ENCODE peak calls at places on chromosomes 11 and 22, in seven cellular contexts. D is SK-N-SH, H is HL-60, J is HepG2, F is sigmoid colon, T is spleen, O is HCT116. V is an unnamed sample.
A peak's percentile ranks its signal among the peaks of the same experiment; 100 is the strongest.

GRCh38 chr22:43007519-43008102 is 7.3 kb downstream of the PACSIN2 start:
- DNase-seq in D (no peak), H (peak; percentile 14), J (peak; percentile 65), F (no peak), T (no peak), O (no peak), V (peak; percentile 86)

GRCh38 chr11:82703796-82704195 is 29.9 kb downstream of the FAM181B start:
- DNase-seq in D (no peak), H (no peak), J (no peak), F (no peak), T (no peak), O (no peak), V (no peak)

GRCh38 chr11:7696424-7696823 is 9.9 kb downstream of the OVCH2 start:
- DNase-seq in D (no peak), H (no peak), J (no peak), F (no peak), T (no peak), O (no peak), V (no peak)

GRCh38 chr11:94868468-94868867 is 100.3 kb downstream of the AMOTL1 start:
- DNase-seq in D (no peak), H (no peak), J (no peak), F (no peak), T (no peak), O (no peak), V (no peak)

GRCh38 chr22:22216450-22216959 is 28.1 kb upstream of the VPREB1 start:
- DNase-seq in D (no peak), H (no peak), J (no peak), F (no peak), T (no peak), O (no peak), V (no peak)

GRCh38 chr22:37996079-37996478 is 11.7 kb upstream of the SOX10 start:
- DNase-seq in D (peak; percentile 51), H (no peak), J (no peak), F (no peak), T (peak; percentile 79), O (no peak), V (no peak)

GRCh38 chr11:12019867-12020416 is 11.5 kb upstream of the DKK3 start:
- DNase-seq in D (no peak), H (no peak), J (no peak), F (no peak), T (no peak), O (no peak), V (no peak)

GRCh38 chr11:111376453-111376871 is 2.6 kb downstream of the POU2AF1 start:
- DNase-seq in D (no peak), H (no peak), J (no peak), F (no peak), T (no peak), O (no peak), V (no peak)

GRCh38 chr22:39090426-39091064 is 6.5 kb upstream of the APOBEC3H start:
- DNase-seq in D (no peak), H (no peak), J (no peak), F (no peak), T (peak; percentile 94), O (no peak), V (peak; percentile 60)

GRCh38 chr11:2582958-2583604 is 116.7 kb downstream of the KCNQ1OT1 start:
- DNase-seq in D (no peak), H (no peak), J (no peak), F (peak; percentile 57), T (peak; percentile 74), O (no peak), V (peak; percentile 6)

GRCh38 chr11:58030653-58031052 is at the start of gene OR6Q1:
- DNase-seq in D (no peak), H (no peak), J (no peak), F (no peak), T (no peak), O (no peak), V (no peak)

GRCh38 chr22:37485714-37486223 is 415 bp downstream of the MFNG start:
- DNase-seq in D (no peak), H (peak; percentile 35), J (no peak), F (no peak), T (peak; percentile 84), O (no peak), V (no peak)

GRCh38 chr11:62922653-62923371 is 1.6 kb upstream of the CHRM1 start:
- DNase-seq in D (no peak), H (peak; percentile 6), J (no peak), F (no peak), T (no peak), O (no peak), V (no peak)

GRCh38 chr11:133619973-133620372 is 87.7 kb upstream of the OPCML start:
- DNase-seq in D (peak; percentile 29), H (no peak), J (peak; percentile 2), F (no peak), T (no peak), O (no peak), V (no peak)

GRCh38 chr11:132058211-132058772 is 687.9 kb downstream of the NTM start:
- DNase-seq in D (no peak), H (peak; percentile 46), J (no peak), F (no peak), T (no peak), O (no peak), V (peak; percentile 17)

GRCh38 chr11:1387961-1388762 is 1.6 kb upstream of the BRSK2 start:
- DNase-seq in D (no peak), H (no peak), J (peak; percentile 18), F (no peak), T (no peak), O (no peak), V (peak; percentile 19)

GRCh38 chr11:917426-917825 is 6.8 kb upstream of the CHID1 start:
- DNase-seq in D (no peak), H (no peak), J (no peak), F (no peak), T (no peak), O (no peak), V (no peak)

GRCh38 chr11:134050541-134051383 is 18.1 kb upstream of the JAM3 start:
- DNase-seq in D (peak; percentile 96), H (peak; percentile 31), J (peak; percentile 32), F (peak; percentile 88), T (peak; percentile 92), O (peak; percentile 33), V (peak; percentile 80)

DNA sequence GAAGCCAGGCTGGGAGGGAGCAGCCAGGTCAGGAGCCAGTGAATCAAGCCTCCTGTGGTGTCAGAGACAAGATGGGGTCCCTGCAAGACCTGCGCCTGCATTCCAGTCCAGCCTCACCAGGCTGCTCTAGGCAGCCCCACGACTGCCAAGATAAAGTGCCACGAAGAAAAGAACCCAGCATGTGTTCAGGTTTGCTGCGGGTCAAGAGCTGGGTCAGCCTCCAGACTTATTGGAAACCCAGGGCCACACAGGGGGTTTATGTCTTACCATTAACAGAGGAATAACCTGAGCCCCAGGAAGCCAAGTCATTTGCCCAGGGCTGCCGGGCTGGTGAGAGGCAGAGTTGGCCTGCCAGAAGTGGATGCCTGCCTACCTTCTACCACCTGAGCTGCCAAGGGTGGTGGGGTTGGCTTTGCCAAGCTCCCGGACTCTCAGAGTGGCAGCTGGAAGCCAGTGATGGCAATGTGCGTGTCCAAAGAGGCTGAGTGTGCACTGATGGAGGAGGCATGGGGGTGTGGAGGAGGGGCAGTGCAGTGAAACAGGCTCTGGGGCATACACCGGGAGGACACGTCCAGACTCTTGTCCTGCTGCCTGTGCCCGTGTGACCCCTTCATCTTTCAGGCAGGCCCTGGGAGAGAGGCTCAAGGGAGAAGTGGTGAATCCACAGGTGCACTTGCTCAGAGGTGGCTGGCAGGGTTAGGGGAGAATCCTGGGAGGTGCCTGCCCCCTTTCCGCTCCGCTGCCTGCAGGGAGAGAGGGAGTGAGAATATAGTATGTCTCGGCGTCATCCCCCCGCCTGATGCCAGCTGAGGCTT is 1.7 kb downstream of the RASD2 start:
- DNase-seq in D (no peak), H (no peak), J (no peak), F (no peak), T (no peak), O (no peak), V (no peak)
- H3K4me3 ChIP-seq in D (no peak overlapping the region), H (no peak overlapping the region), J (no peak overlapping the region), F (peak overlapping the region; percentile 62), T (no peak overlapping the region), O (no peak overlapping the region), V (peak overlapping the region; percentile 47)

GRCh38 chr11:34890812-34891211 is 25.4 kb downstream of the APIP start:
- DNase-seq in D (peak; percentile 28), H (no peak), J (peak; percentile 59), F (no peak), T (no peak), O (peak; percentile 56), V (no peak)

GRCh38 chr11:34887260-34887659 is 28.9 kb downstream of the APIP start:
- DNase-seq in D (no peak), H (no peak), J (no peak), F (no peak), T (no peak), O (no peak), V (no peak)

GRCh38 chr11:34890089-34890488 is 26.1 kb downstream of the APIP start:
- DNase-seq in D (no peak), H (no peak), J (no peak), F (no peak), T (no peak), O (no peak), V (no peak)

GRCh38 chr11:34881900-34882299 is 34.3 kb downstream of the APIP start:
- DNase-seq in D (no peak), H (no peak), J (no peak), F (no peak), T (no peak), O (no peak), V (no peak)

DNA sequence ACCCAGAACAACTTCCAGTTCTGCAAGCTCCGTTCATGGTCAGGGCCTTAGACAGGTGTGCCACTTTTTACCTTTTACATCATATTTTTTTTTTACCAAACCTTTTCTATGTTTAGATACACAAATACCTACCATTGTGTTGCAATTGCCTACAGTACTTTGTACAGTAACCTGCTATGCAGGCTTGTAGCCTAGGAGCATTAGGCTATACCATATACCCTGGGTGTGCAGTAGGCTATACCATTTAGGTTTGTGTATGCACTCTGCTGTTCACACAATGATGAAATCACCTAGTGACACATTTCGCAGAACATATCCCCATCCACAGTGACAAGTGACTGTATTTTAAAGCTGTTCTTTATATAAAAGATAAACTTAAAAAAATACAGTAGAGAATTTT is 29.6 kb downstream of the APIP start:
- DNase-seq in D (no peak), H (no peak), J (peak; percentile 28), F (no peak), T (no peak), O (no peak), V (no peak)
- TF ChIP-seq CTCF in D (no peak), H (no peak), J (no peak), F (no peak), T (no peak), O (no peak), V (no peak)

GRCh38 chr22:19760652-19761002 is at the start of gene TBX1:
- DNase-seq in D (peak; percentile 65), H (no peak), J (no peak), F (no peak), T (no peak), O (no peak), V (no peak)
- TF ChIP-seq POLR2AphosphoS5 in D (no peak), H (no peak), J (no peak), F (no peak), T (no peak), O (no peak), V (no peak)

DNA sequence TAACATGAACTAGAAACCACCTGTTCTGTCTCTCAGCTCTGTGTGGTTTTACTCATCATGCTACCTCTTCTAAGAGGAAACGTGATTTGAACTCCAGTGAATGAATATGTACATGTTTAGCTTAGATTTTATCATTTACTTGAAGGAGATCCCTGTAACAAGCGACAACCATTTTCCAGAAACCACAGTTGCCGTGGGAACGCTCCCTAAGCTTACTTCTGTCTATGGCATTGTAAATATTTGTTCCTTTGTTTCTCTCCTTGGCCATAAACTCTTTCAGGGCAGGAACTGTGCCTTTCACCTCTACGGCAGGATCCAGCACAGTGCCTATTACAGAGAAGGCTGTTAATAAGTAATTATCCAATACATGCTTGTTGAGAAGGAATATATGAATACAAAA is 17.1 kb upstream of the TPH1 start:
- DNase-seq in D (no peak), H (no peak), J (no peak), F (no peak), T (no peak), O (no peak), V (no peak)
- H3K4me3 ChIP-seq in D (no peak overlapping the region), H (no peak overlapping the region), J (no peak overlapping the region), F (no peak overlapping the region), T (no peak overlapping the region), O (no peak overlapping the region), V (no peak overlapping the region)